ENCODE peak calls at places on chromosomes 13 and 19, in nine cellular contexts. One of them, this sample, is unnamed.

GRCh38 chr13:110233181-110233641 is 73.7 kb downstream of the COL4A1 start:
- DNase-seq in bronchial epithelial cell: no peak
- DNase-seq in adrenal gland: peak
- DNase-seq in tibial artery: peak
- DNase-seq in keratinocyte: no peak
- DNase-seq in CD8-positive, alpha-beta T cell: no peak
- DNase-seq in HCT116: no peak
- DNase-seq in suprapubic skin: no peak
- DNase-seq in psoas muscle: peak
- DNase-seq in this sample: peak

GRCh38 chr13:29761815-29762214 is 88.6 kb downstream of the UBL3 start:
- DNase-seq in suprapubic skin: no peak
- DNase-seq in bronchial epithelial cell: no peak
- DNase-seq in HCT116: no peak
- DNase-seq in keratinocyte: no peak
- DNase-seq in adrenal gland: no peak
- DNase-seq in psoas muscle: no peak
- DNase-seq in CD8-positive, alpha-beta T cell: no peak
- DNase-seq in tibial artery: no peak
- DNase-seq in this sample: no peak

GRCh38 chr19:6733338-6734095 is 3.9 kb downstream of the GPR108 start:
- DNase-seq in HCT116: no peak
- DNase-seq in suprapubic skin: peak
- DNase-seq in bronchial epithelial cell: no peak
- DNase-seq in CD8-positive, alpha-beta T cell: no peak
- DNase-seq in adrenal gland: no peak
- DNase-seq in keratinocyte: no peak
- DNase-seq in psoas muscle: peak
- DNase-seq in tibial artery: no peak
- DNase-seq in this sample: no peak

GRCh38 chr13:113967206-113967720 is 6.6 kb downstream of the C13orf46 start:
- DNase-seq in tibial artery: no peak
- DNase-seq in HCT116: no peak
- DNase-seq in suprapubic skin: peak
- DNase-seq in psoas muscle: peak
- DNase-seq in bronchial epithelial cell: no peak
- DNase-seq in keratinocyte: no peak
- DNase-seq in adrenal gland: no peak
- DNase-seq in CD8-positive, alpha-beta T cell: no peak
- DNase-seq in this sample: no peak

GRCh38 chr19:6685962-6686627 is 16.1 kb upstream of the TNFSF14 start:
- DNase-seq in bronchial epithelial cell: no peak
- DNase-seq in CD8-positive, alpha-beta T cell: no peak
- DNase-seq in HCT116: no peak
- DNase-seq in keratinocyte: no peak
- DNase-seq in tibial artery: no peak
- DNase-seq in psoas muscle: no peak
- DNase-seq in adrenal gland: no peak
- DNase-seq in suprapubic skin: no peak
- DNase-seq in this sample: no peak

GRCh38 chr19:39843919-39844793 is 2.0 kb downstream of the FBL start:
- DNase-seq in keratinocyte: no peak
- DNase-seq in tibial artery: no peak
- DNase-seq in psoas muscle: no peak
- DNase-seq in HCT116: no peak
- DNase-seq in suprapubic skin: no peak
- DNase-seq in CD8-positive, alpha-beta T cell: no peak
- DNase-seq in bronchial epithelial cell: peak
- DNase-seq in adrenal gland: no peak
- DNase-seq in this sample: peak

GRCh38 chr19:15107056-15108010 is at the start of gene SYDE1:
- DNase-seq in keratinocyte: no peak
- DNase-seq in suprapubic skin: no peak
- DNase-seq in bronchial epithelial cell: no peak
- DNase-seq in adrenal gland: peak
- DNase-seq in CD8-positive, alpha-beta T cell: no peak
- DNase-seq in psoas muscle: peak
- DNase-seq in tibial artery: no peak
- DNase-seq in HCT116: no peak
- DNase-seq in this sample: peak

GRCh38 chr13:30978981-30979956 is 46.8 kb downstream of the TEX26 start:
- DNase-seq in psoas muscle: no peak
- DNase-seq in keratinocyte: peak
- DNase-seq in adrenal gland: peak
- DNase-seq in HCT116: peak
- DNase-seq in suprapubic skin: no peak
- DNase-seq in bronchial epithelial cell: no peak
- DNase-seq in tibial artery: no peak
- DNase-seq in CD8-positive, alpha-beta T cell: peak
- DNase-seq in this sample: no peak

GRCh38 chr19:10516671-10517286 is 468 bp downstream of the S1PR5 start:
- DNase-seq in HCT116: no peak
- DNase-seq in tibial artery: no peak
- DNase-seq in bronchial epithelial cell: peak
- DNase-seq in suprapubic skin: no peak
- DNase-seq in psoas muscle: no peak
- DNase-seq in adrenal gland: no peak
- DNase-seq in keratinocyte: no peak
- DNase-seq in CD8-positive, alpha-beta T cell: peak
- DNase-seq in this sample: no peak

GRCh38 chr13:20150561-20150960 is 10.3 kb downstream of the GJA3 start:
- DNase-seq in psoas muscle: no peak
- DNase-seq in keratinocyte: no peak
- DNase-seq in CD8-positive, alpha-beta T cell: no peak
- DNase-seq in suprapubic skin: no peak
- DNase-seq in adrenal gland: no peak
- DNase-seq in tibial artery: no peak
- DNase-seq in bronchial epithelial cell: no peak
- DNase-seq in HCT116: no peak
- DNase-seq in this sample: no peak

GRCh38 chr19:29835447-29835846 is 23.7 kb downstream of the CCNE1 start:
- DNase-seq in HCT116: no peak
- DNase-seq in CD8-positive, alpha-beta T cell: no peak
- DNase-seq in bronchial epithelial cell: no peak
- DNase-seq in tibial artery: no peak
- DNase-seq in suprapubic skin: no peak
- DNase-seq in adrenal gland: no peak
- DNase-seq in keratinocyte: no peak
- DNase-seq in psoas muscle: peak
- DNase-seq in this sample: no peak

GRCh38 chr13:31209172-31209818 is 9.5 kb downstream of the B3GLCT start:
- DNase-seq in suprapubic skin: no peak
- DNase-seq in tibial artery: peak
- DNase-seq in bronchial epithelial cell: no peak
- DNase-seq in CD8-positive, alpha-beta T cell: no peak
- DNase-seq in adrenal gland: peak
- DNase-seq in HCT116: no peak
- DNase-seq in keratinocyte: no peak
- DNase-seq in psoas muscle: peak
- DNase-seq in this sample: peak

GRCh38 chr13:66503890-66504289 is 726.2 kb downstream of the PCDH9 start:
- DNase-seq in suprapubic skin: no peak
- DNase-seq in tibial artery: no peak
- DNase-seq in keratinocyte: no peak
- DNase-seq in CD8-positive, alpha-beta T cell: no peak
- DNase-seq in psoas muscle: no peak
- DNase-seq in adrenal gland: no peak
- DNase-seq in HCT116: no peak
- DNase-seq in bronchial epithelial cell: peak
- DNase-seq in this sample: no peak

DNA sequence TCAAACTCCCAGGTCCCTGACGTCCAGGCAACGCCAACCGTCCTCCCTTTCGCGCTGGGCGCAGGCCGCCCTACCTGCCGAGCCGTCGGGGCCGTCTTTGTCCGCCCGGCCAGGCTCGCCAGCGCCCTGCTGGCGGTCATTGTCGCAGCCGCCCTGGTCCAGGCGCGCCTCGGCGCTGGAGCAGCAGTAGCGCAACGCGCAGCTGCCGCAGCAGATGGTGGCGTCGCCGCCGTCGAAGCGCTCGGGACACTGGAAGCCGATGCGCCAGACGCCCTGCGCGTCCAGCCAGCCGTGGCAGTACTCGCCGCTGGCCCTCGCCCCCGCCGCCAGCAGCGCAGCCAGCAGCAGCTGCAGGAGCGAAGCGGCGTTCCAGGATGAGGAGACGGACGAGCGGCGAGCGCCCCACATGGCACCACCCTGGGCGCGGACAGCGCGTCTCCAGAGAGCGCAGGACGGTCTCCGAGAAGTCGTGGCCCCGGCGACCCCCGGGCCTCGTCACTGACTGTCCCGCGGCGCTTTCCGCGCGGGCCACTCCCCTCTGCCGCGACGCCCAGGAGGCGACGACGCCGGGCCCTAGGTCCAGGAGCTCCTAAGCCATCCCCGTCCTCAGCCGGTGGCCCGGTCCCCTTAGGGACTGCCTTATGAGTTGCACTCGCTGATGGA is 1.1 kb downstream of the SHISA2 start:
- DNase-seq in CD8-positive, alpha-beta T cell: no peak
- DNase-seq in suprapubic skin: no peak
- DNase-seq in psoas muscle: peak
- DNase-seq in keratinocyte: no peak
- DNase-seq in tibial artery: no peak
- DNase-seq in bronchial epithelial cell: no peak
- DNase-seq in adrenal gland: no peak
- DNase-seq in HCT116: no peak
- DNase-seq in this sample: no peak
- TF ChIP-seq CTCF in CD8-positive, alpha-beta T cell: no peak
- TF ChIP-seq CTCF in suprapubic skin: no peak
- TF ChIP-seq CTCF in psoas muscle: no peak
- TF ChIP-seq CTCF in keratinocyte: no peak
- TF ChIP-seq CTCF in tibial artery: no peak
- TF ChIP-seq CTCF in bronchial epithelial cell: no peak
- TF ChIP-seq CTCF in adrenal gland: no peak
- TF ChIP-seq CTCF in HCT116: no peak
- TF ChIP-seq CTCF in this sample: no peak

GRCh38 chr13:59475911-59476310 is 687.8 kb downstream of the DIAPH3 start:
- DNase-seq in bronchial epithelial cell: no peak
- DNase-seq in tibial artery: no peak
- DNase-seq in keratinocyte: no peak
- DNase-seq in adrenal gland: no peak
- DNase-seq in HCT116: no peak
- DNase-seq in suprapubic skin: no peak
- DNase-seq in psoas muscle: no peak
- DNase-seq in CD8-positive, alpha-beta T cell: no peak
- DNase-seq in this sample: no peak

GRCh38 chr13:59476376-59476775 is 687.4 kb downstream of the DIAPH3 start:
- DNase-seq in bronchial epithelial cell: peak
- DNase-seq in keratinocyte: no peak
- DNase-seq in psoas muscle: no peak
- DNase-seq in tibial artery: no peak
- DNase-seq in HCT116: no peak
- DNase-seq in CD8-positive, alpha-beta T cell: no peak
- DNase-seq in suprapubic skin: no peak
- DNase-seq in adrenal gland: no peak
- DNase-seq in this sample: no peak

GRCh38 chr13:59479629-59480028 is 684.1 kb downstream of the DIAPH3 start:
- DNase-seq in adrenal gland: no peak
- DNase-seq in HCT116: no peak
- DNase-seq in keratinocyte: no peak
- DNase-seq in tibial artery: no peak
- DNase-seq in suprapubic skin: no peak
- DNase-seq in CD8-positive, alpha-beta T cell: no peak
- DNase-seq in psoas muscle: no peak
- DNase-seq in bronchial epithelial cell: no peak
- DNase-seq in this sample: no peak

GRCh38 chr13:59478908-59479307 is 684.8 kb downstream of the DIAPH3 start:
- DNase-seq in psoas muscle: no peak
- DNase-seq in HCT116: no peak
- DNase-seq in bronchial epithelial cell: no peak
- DNase-seq in suprapubic skin: no peak
- DNase-seq in keratinocyte: no peak
- DNase-seq in CD8-positive, alpha-beta T cell: no peak
- DNase-seq in tibial artery: no peak
- DNase-seq in adrenal gland: no peak
- DNase-seq in this sample: no peak

GRCh38 chr13:59477011-59477410 is 686.7 kb downstream of the DIAPH3 start:
- DNase-seq in keratinocyte: no peak
- DNase-seq in psoas muscle: no peak
- DNase-seq in adrenal gland: no peak
- DNase-seq in suprapubic skin: no peak
- DNase-seq in CD8-positive, alpha-beta T cell: no peak
- DNase-seq in bronchial epithelial cell: no peak
- DNase-seq in HCT116: peak
- DNase-seq in tibial artery: no peak
- DNase-seq in this sample: no peak
- H3K4me3 ChIP-seq in keratinocyte: no peak
- H3K4me3 ChIP-seq in psoas muscle: no peak
- H3K4me3 ChIP-seq in adrenal gland: no peak
- H3K4me3 ChIP-seq in suprapubic skin: no peak
- H3K4me3 ChIP-seq in CD8-positive, alpha-beta T cell: no peak
- H3K4me3 ChIP-seq in bronchial epithelial cell: no peak
- H3K4me3 ChIP-seq in HCT116: no peak
- H3K4me3 ChIP-seq in tibial artery: no peak
- H3K4me3 ChIP-seq in this sample: no peak

DNA sequence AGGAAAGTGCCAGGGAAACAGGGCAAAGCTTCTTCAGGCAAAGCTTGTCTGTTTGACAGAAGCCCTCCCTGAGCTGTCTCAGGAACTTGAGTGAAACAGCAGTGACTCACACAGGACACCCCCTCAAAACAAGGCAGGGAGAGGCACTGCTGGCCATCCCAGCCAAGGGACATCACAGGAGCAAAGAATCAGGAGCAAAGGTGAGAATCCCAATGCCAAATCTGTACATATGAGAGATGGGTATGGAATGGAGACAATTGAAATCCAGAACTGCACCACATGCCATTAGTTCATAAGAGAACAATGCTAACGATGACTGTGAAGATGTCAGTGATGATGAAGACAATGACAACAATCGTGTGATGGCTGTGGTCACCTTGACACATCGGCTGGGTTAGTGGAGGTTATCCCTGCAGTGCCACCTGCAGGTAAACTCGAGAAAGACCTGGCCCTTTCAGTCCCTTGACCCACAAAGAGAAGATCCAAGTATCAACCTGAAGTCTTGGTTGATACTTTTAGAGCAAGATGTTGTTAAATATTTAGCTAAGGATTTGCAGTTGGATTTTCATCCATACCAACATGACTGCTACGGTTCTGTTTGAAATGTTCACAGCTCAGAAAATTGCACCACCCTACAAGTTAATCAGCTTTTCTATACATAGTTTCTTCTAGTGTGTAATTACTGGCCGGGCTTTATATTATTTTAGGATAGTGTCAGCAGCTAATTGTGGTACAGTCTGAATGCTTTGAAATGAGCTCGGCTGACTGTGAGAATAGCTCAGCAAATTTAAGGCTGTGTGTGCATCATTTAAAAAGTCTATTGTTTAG is 42.0 kb upstream of the IPO5 start:
- DNase-seq in bronchial epithelial cell: peak
- DNase-seq in HCT116: peak
- DNase-seq in tibial artery: no peak
- DNase-seq in keratinocyte: no peak
- DNase-seq in CD8-positive, alpha-beta T cell: no peak
- DNase-seq in adrenal gland: no peak
- DNase-seq in psoas muscle: no peak
- DNase-seq in suprapubic skin: no peak
- DNase-seq in this sample: no peak
- TF ChIP-seq CTCF in bronchial epithelial cell: peak
- TF ChIP-seq CTCF in HCT116: peak
- TF ChIP-seq CTCF in tibial artery: no peak
- TF ChIP-seq CTCF in keratinocyte: peak
- TF ChIP-seq CTCF in CD8-positive, alpha-beta T cell: no peak
- TF ChIP-seq CTCF in adrenal gland: peak
- TF ChIP-seq CTCF in psoas muscle: peak
- TF ChIP-seq CTCF in suprapubic skin: no peak
- TF ChIP-seq CTCF in this sample: peak

GRCh38 chr19:49690656-49691242 is at the start of gene CPT1C:
- DNase-seq in bronchial epithelial cell: peak
- DNase-seq in psoas muscle: peak
- DNase-seq in HCT116: no peak
- DNase-seq in keratinocyte: no peak
- DNase-seq in tibial artery: peak
- DNase-seq in CD8-positive, alpha-beta T cell: peak
- DNase-seq in suprapubic skin: peak
- DNase-seq in adrenal gland: peak
- DNase-seq in this sample: peak
- H3K4me3 ChIP-seq in bronchial epithelial cell: peak
- H3K4me3 ChIP-seq in psoas muscle: peak
- H3K4me3 ChIP-seq in HCT116: peak
- H3K4me3 ChIP-seq in keratinocyte: peak
- H3K4me3 ChIP-seq in tibial artery: peak
- H3K4me3 ChIP-seq in CD8-positive, alpha-beta T cell: peak
- H3K4me3 ChIP-seq in suprapubic skin: peak
- H3K4me3 ChIP-seq in adrenal gland: no peak
- H3K4me3 ChIP-seq in this sample: peak

This sample was measured in astrocyte of the cerebellum.